ENCODE peak calls at places on chromosomes 7 and 10, in seven cellular contexts. K is K562, T is H1, L is HCT116, J is HepG2, B is GM12878, V is SK-N-SH. Q is an unnamed sample.

GRCh38 chr10:107013258-107014001 is 151.1 kb downstream of the SORCS1 start:
- DNase-seq in K (peak), T (no peak), L (no peak), J (no peak), B (no peak), V (no peak), Q (no peak)

GRCh38 chr10:29929006-29929405 is 130.4 kb downstream of the JCAD start:
- DNase-seq in K (no peak), T (no peak), L (no peak), J (no peak), B (no peak), V (no peak), Q (no peak)

GRCh38 chr10:122112625-122113160 is 123.7 kb downstream of the TACC2 start:
- DNase-seq in K (peak), T (peak), L (peak), J (peak), B (no peak), V (peak), Q (peak)

GRCh38 chr7:115478426-115478825 is 552.1 kb downstream of the TFEC start:
- DNase-seq in K (no peak), T (no peak), L (no peak), J (no peak), B (no peak), V (no peak), Q (no peak)

GRCh38 chr7:84251183-84251845 is 56.7 kb upstream of the SEMA3A start:
- DNase-seq in K (no peak), T (no peak), L (no peak), J (no peak), B (no peak), V (no peak), Q (no peak)

GRCh38 chr7:142177869-142178268 is 66.4 kb downstream of the MGAM2 start:
- DNase-seq in K (no peak), T (no peak), L (no peak), J (no peak), B (no peak), V (no peak), Q (no peak)

GRCh38 chr7:108016841-108017775 is 14.1 kb upstream of the LAMB1 start:
- DNase-seq in K (no peak), T (no peak), L (peak), J (peak), B (no peak), V (peak), Q (peak)

GRCh38 chr7:156069897-156070296 is 257.6 kb upstream of the SHH start:
- DNase-seq in K (no peak), T (no peak), L (no peak), J (no peak), B (no peak), V (no peak), Q (no peak)

GRCh38 chr7:713488-714230 is 12.8 kb upstream of the DNAAF5 start:
- DNase-seq in K (no peak), T (no peak), L (no peak), J (no peak), B (no peak), V (no peak), Q (no peak)

GRCh38 chr10:33566001-33566400 is 231.5 kb upstream of the NRP1 start:
- DNase-seq in K (no peak), T (no peak), L (no peak), J (no peak), B (no peak), V (peak), Q (no peak)

GRCh38 chr7:47386273-47386820 is 195.6 kb downstream of the TNS3 start:
- DNase-seq in K (no peak), T (no peak), L (no peak), J (no peak), B (no peak), V (no peak), Q (no peak)

GRCh38 chr10:102523250-102524029 is 19.7 kb downstream of the SUFU start:
- DNase-seq in K (no peak), T (no peak), L (no peak), J (peak), B (no peak), V (no peak), Q (no peak)

GRCh38 chr10:60960031-60960430 is 16.0 kb upstream of the RHOBTB1 start:
- DNase-seq in K (no peak), T (no peak), L (no peak), J (no peak), B (no peak), V (no peak), Q (no peak)

GRCh38 chr10:60963441-60964256 is 19.7 kb upstream of the RHOBTB1 start:
- DNase-seq in K (no peak), T (no peak), L (no peak), J (peak), B (no peak), V (no peak), Q (no peak)

GRCh38 chr10:60960913-60961312 is 16.9 kb upstream of the RHOBTB1 start:
- DNase-seq in K (no peak), T (no peak), L (no peak), J (no peak), B (no peak), V (no peak), Q (no peak)

GRCh38 chr10:60964257-60965235 is 20.6 kb upstream of the RHOBTB1 start:
- DNase-seq in K (peak), T (no peak), L (peak), J (peak), B (no peak), V (peak), Q (peak)

DNA sequence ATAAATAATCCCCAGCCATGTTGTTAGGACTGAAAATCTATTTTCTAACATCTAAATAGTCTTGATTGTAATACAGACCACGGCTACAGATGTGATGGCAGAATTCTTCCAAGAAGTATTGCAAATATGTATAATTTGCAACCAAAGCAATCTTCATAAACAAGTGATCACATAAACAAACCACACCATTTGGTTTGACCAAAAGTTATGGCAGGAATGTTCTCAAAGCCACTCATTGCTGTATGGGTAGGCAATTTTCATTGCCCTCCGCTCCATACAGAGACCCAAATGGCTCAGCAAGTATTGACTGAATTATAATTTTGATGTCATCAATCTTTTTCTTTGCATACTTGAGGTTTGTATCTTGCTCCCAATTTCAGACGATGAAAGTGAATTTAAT is 19.0 kb upstream of the RHOBTB1 start:
- DNase-seq in K (no peak), T (no peak), L (no peak), J (no peak), B (no peak), V (no peak), Q (no peak)
- TF ChIP-seq JUND in K (no peak), T (no peak), L (no peak), J (no peak), B (no peak), V (no peak), Q (no peak)

GRCh38 chr7:41280491-41280890 is 422.4 kb downstream of the INHBA start:
- DNase-seq in K (no peak), T (no peak), L (no peak), J (no peak), B (no peak), V (no peak), Q (no peak)
- TF ChIP-seq JUND in K (no peak), T (no peak), L (no peak), J (no peak), B (no peak), V (no peak), Q (no peak)

DNA sequence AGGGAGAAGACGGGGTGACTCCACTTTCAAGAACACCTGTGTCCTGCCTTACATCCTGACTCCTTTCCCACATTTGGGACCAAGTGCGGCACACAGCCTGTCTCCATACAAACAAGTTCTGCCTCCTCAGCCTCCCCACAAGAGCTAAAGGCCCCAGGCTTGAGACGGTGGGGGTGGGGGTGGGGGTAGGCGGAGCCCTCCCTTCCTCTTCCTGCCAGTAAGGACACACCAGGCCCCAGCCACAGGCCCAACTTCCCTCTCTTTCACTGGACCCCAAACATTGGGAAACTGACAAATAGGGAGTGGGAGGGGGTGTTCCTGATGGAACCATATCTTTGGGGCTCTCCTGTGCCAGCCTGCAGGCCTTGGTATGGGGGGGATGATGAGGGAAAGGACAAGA is 4.6 kb downstream of the CDK5 start:
- DNase-seq in K (peak), T (no peak), L (no peak), J (no peak), B (no peak), V (no peak), Q (no peak)
- TF ChIP-seq JUND in K (no peak), T (no peak), L (no peak), J (no peak), B (no peak), V (no peak), Q (no peak)

GRCh38 chr10:9869777-9870176 is 1147.9 kb upstream of the CELF2 start:
- DNase-seq in K (no peak), T (no peak), L (no peak), J (no peak), B (no peak), V (no peak), Q (no peak)
- TF ChIP-seq JUND in K (no peak), T (no peak), L (no peak), J (no peak), B (no peak), V (no peak), Q (no peak)

DNA sequence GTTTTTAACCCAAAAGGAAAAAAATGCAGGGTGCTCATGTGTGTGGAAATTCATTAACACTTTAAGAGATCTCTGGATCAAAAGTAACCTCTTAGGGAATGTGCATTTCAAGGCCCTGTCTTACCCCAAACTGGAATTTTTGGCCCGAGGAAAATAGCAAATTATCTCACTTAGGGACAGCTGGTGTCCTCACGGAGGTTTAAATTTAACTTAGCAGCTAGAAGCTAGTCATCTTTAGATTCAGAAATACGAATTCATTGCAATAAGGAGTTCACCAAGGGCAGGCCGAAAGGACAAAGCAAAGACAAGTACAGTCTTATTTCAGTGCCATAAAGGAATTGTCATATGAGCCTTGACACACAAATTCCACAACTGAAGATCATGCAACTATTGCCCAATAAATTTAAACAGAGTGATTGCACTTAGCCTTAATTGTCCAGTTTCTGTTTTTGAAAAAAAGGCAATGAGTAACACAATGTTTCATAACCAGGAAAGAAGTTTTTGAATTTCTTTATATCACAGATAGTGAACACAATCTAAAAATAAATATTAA is 22.4 kb upstream of the SEMA3C start:
- DNase-seq in K (no peak), T (no peak), L (no peak), J (no peak), B (no peak), V (no peak), Q (peak)
- TF ChIP-seq JUND in K (no peak), T (no peak), L (no peak), J (no peak), B (no peak), V (no peak), Q (no peak)

Q was measured in T47D.